ENCODE peak calls at places on chromosomes 4 and X, in seven cellular contexts. G, A, U, J, P, K and L are unnamed samples.
A peak's percentile ranks its signal among the peaks of the same experiment; 100 is the strongest.

GRCh38 chrX:11564546-11564945 is 101.2 kb downstream of the ARHGAP6 start:
- DNase-seq in J (no peak), U (no peak), P (no peak), A (no peak), K (no peak), G (no peak), L (no peak)

GRCh38 chr4:95732061-95732460 is 107.8 kb upstream of the PDHA2 start:
- DNase-seq in P (peak; percentile 39), U (no peak), A (no peak), G (no peak), K (no peak), J (no peak), L (no peak)

GRCh38 chrX:129523076-129524055 is at the start of gene SMARCA1:
- DNase-seq in G (peak; percentile 17), J (peak; percentile 28), A (peak; percentile 27), U (peak; percentile 62), P (peak; percentile 79), K (no peak), L (no peak)

GRCh38 chr4:6620891-6621555 is 19.5 kb upstream of the MRFAP1 start:
- DNase-seq in K (no peak), A (no peak), J (no peak), U (no peak), P (no peak), G (no peak), L (no peak)

GRCh38 chr4:152537881-152538280 is 2.0 kb upstream of the FBXW7 start:
- DNase-seq in G (no peak), K (no peak), J (no peak), P (no peak), U (no peak), A (no peak), L (no peak)

GRCh38 chrX:48504261-48504660 is 4.5 kb upstream of the PORCN start:
- DNase-seq in A (no peak), G (no peak), P (no peak), K (no peak), U (no peak), J (no peak), L (no peak)

GRCh38 chr4:36213956-36214355 is 30.4 kb downstream of the ARAP2 start:
- DNase-seq in J (no peak), G (no peak), U (no peak), K (no peak), P (no peak), A (no peak), L (no peak)

GRCh38 chrX:134721766-134722532 is 63.7 kb upstream of the PLAC1 start:
- DNase-seq in U (no peak), K (no peak), G (no peak), P (no peak), A (no peak), J (no peak), L (no peak)

GRCh38 chr4:3821580-3822229 is 55.5 kb downstream of the ADRA2C start:
- DNase-seq in P (no peak), G (no peak), A (no peak), J (no peak), U (peak; percentile 52), K (no peak), L (no peak)

GRCh38 chrX:11632732-11633131 is 33.0 kb downstream of the ARHGAP6 start:
- DNase-seq in P (no peak), K (no peak), G (no peak), J (no peak), U (no peak), A (no peak), L (no peak)

GRCh38 chrX:80306007-80306406 is 114.2 kb upstream of the TENT5D start:
- DNase-seq in A (no peak), K (no peak), U (no peak), P (no peak), G (no peak), J (no peak), L (no peak)

GRCh38 chr4:74410272-74410671 is 34.7 kb upstream of the AREG start:
- DNase-seq in G (no peak), U (no peak), J (no peak), P (no peak), K (no peak), A (no peak), L (no peak)

GRCh38 chr4:90190510-90190909 is 63.3 kb downstream of the CCSER1 start:
- DNase-seq in U (no peak), K (no peak), G (no peak), A (no peak), J (no peak), P (no peak), L (no peak)

GRCh38 chr4:139278956-139279722 is 886 bp downstream of the MGARP start:
- DNase-seq in A (no peak), K (no peak), U (no peak), J (no peak), P (no peak), G (no peak), L (no peak)

GRCh38 chr4:48093949-48094550 is 40.0 kb downstream of the TXK start:
- DNase-seq in A (no peak), K (no peak), J (no peak), P (peak; percentile 19), G (peak; percentile 68), U (no peak), L (peak; percentile 91)

GRCh38 chrX:43958529-43958928 is 14.7 kb downstream of the NDP start:
- DNase-seq in U (peak; percentile 32), P (peak; percentile 85), K (no peak), G (peak; percentile 12), A (no peak), J (no peak), L (peak; percentile 75)

GRCh38 chr4:66062044-66062443 is 391.8 kb upstream of the EPHA5 start:
- DNase-seq in P (no peak), U (no peak), G (no peak), J (no peak), A (no peak), K (no peak), L (no peak)

GRCh38 chr4:1345905-1346780 is 865 bp upstream of the UVSSA start:
- DNase-seq in G (peak; percentile 54), K (peak; percentile 30), U (peak; percentile 68), P (peak; percentile 45), A (peak; percentile 70), J (peak; percentile 45), L (peak; percentile 59)

GRCh38 chr4:122152699-122153328 is 683 bp downstream of the BLTP1 start:
- DNase-seq in U (peak; percentile 40), P (peak; percentile 9), K (no peak), A (peak; percentile 27), J (peak; percentile 42), G (peak; percentile 53), L (peak; percentile 83)

GRCh38 chr4:113101669-113102068 is 52.2 kb downstream of the ANK2 start:
- DNase-seq in K (no peak), J (no peak), G (no peak), A (no peak), P (no peak), U (no peak), L (no peak)

GRCh38 chr4:26325191-26325590 is 4.4 kb downstream of the RBPJ start:
- DNase-seq in K (no peak), J (no peak), A (no peak), P (peak; percentile 31), U (peak; percentile 36), G (no peak), L (peak; percentile 60)

GRCh38 chr4:142044271-142044670 is 407.9 kb downstream of the IL15 start:
- DNase-seq in J (no peak), K (no peak), A (no peak), P (no peak), U (no peak), G (no peak), L (no peak)

GRCh38 chr4:68498413-68499007 is 51.2 kb downstream of the TMPRSS11E start:
- DNase-seq in G (peak; percentile 73), P (peak; percentile 80), A (peak; percentile 55), J (peak; percentile 32), K (peak; percentile 4), U (peak; percentile 58), L (peak; percentile 82)

GRCh38 chr4:159273841-159274240 is 171.0 kb downstream of the RAPGEF2 start:
- DNase-seq in P (no peak), A (no peak), U (peak; percentile 21), K (no peak), J (no peak), G (no peak), L (no peak)
- H3K4me3 ChIP-seq in P (no peak overlapping the region), A (no peak overlapping the region), U (no peak overlapping the region), K (no peak overlapping the region), J (no peak overlapping the region), G (no peak overlapping the region), L (no peak overlapping the region)

GRCh38 chrX:139211568-139212182 is 318.9 kb upstream of the F9 start:
- DNase-seq in J (no peak), U (no peak), P (no peak), A (no peak), K (no peak), G (no peak), L (no peak)
- H3K27ac ChIP-seq in J (no peak overlapping the region), U (no peak overlapping the region), P (no peak overlapping the region), A (no peak overlapping the region), K (no peak overlapping the region), G (no peak overlapping the region), L (no peak overlapping the region)

DNA sequence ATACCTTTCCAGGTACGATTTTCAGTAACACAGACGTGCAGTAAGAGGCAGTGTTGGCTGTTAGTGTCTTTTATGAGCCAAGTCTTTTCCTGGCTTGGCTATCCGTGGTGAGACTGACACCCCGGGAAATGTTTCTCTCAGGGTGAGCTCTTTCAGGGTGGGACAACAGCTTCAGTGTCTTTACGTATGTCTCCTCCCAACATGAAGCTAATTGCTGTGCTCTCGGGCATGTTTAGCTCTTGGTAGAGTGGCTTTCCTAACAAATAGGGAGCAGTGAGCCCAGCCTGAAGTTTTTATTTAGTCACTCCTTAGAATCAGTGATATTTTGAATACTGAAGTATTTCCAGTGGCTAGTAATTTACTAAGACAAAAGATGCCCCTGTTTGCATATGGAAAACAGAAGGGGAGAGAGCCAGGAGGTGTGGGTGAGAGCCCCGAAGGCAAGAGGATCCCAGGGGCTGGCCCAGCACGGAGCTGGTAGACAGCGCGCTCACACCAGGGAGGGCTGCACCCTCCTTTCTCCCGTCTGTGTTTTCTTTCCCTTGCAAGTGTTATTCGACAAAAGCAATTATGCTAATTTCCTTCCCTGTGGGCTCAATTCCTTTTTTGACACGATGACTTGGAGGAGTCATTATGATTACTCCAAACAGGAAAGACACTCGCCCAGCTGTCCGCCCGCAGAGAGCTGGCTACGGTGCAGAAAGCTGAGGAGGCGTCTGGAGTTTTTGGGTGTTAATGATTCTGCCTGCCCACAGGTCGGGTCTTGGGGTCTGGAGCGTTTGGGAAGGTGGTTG is 47.7 kb downstream of the PDGFRA start:
- DNase-seq in U (no peak), J (no peak), K (no peak), G (no peak), A (no peak), P (no peak), L (no peak)
- H3K4me3 ChIP-seq in U (no peak overlapping the region), J (peak overlapping the region; percentile 5), K (no peak overlapping the region), G (no peak overlapping the region), A (no peak overlapping the region), P (no peak overlapping the region), L (no peak overlapping the region)

DNA sequence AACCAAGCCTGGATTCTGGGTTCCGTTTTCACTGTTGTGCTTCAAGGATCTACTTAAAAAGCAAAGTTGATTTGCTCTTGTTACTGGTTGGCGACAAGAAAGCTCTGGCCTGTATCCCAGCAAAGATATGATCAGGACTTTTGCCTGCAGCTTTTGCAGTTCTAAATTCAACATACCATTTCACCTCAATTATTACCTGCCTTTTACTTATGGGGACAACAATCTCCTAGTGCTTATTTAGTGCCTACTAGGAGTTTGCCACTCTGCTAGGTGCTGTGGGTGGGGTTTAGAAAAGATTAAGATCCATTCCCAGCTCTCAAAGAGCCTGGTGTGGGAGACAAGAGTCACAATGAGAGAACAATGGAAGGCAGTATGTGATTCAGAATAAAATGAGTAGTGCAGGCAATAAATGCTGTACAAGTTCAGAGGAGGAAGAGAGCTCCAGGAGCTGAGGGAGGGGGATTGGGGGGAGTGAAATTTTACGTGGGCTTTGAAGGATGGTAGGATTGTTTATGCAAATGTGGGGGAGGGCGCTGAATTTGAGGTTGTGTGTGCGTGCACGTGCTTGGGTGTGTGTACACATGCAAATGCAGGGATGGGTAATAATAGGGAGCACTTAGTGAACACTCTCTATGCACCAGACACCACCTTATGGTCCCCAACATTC is 5.0 kb upstream of the TMEM164 start:
- DNase-seq in P (no peak), J (no peak), U (no peak), K (no peak), G (no peak), A (no peak), L (no peak)
- H3K27ac ChIP-seq in P (no peak overlapping the region), J (no peak overlapping the region), U (no peak overlapping the region), K (no peak overlapping the region), G (no peak overlapping the region), A (no peak overlapping the region), L (no peak overlapping the region)